ENCODE peak calls at places on chromosomes 2 and 18, in six cellular contexts. F is lower lobe of right lung; D is HEK293T; P is germinal center; W is heart left ventricle; X is activated naive CD4-positive, alpha-beta T cell treated with Interleukin-2 at 50 U/mL for 16 hours. Q is an unnamed sample.

GRCh38 chr18:74784791-74785190 is 187.1 kb downstream of the ZNF407 start:
- DNase-seq in F (no peak), D (no peak), P (no peak), W (no peak), X (no peak), Q (no peak)

GRCh38 chr2:72887032-72887835 is at the start of gene SPR:
- DNase-seq in F (peak), D (peak), P (peak), W (peak), X (peak), Q (no peak)

GRCh38 chr2:98911376-98912154 is 24.5 kb downstream of the CRACDL start:
- DNase-seq in F (no peak), D (no peak), P (no peak), W (no peak), X (no peak), Q (no peak)

GRCh38 chr18:8314123-8314522 is 295.1 kb upstream of the RAB12 start:
- DNase-seq in F (no peak), D (no peak), P (no peak), W (no peak), X (no peak), Q (no peak)

GRCh38 chr2:45748239-45748638 is 96.8 kb downstream of the PRKCE start:
- DNase-seq in F (no peak), D (no peak), P (no peak), W (no peak), X (no peak), Q (no peak)

GRCh38 chr2:40210344-40210967 is 241.4 kb downstream of the SLC8A1 start:
- DNase-seq in F (no peak), D (no peak), P (no peak), W (no peak), X (no peak), Q (no peak)

GRCh38 chr2:219737270-219737691 is 109.9 kb downstream of the SLC4A3 start:
- DNase-seq in F (no peak), D (no peak), P (no peak), W (no peak), X (no peak), Q (peak)

GRCh38 chr2:119760237-119760807 is 600 bp downstream of the PTPN4 start:
- DNase-seq in F (peak), D (no peak), P (no peak), W (no peak), X (no peak), Q (no peak)

GRCh38 chr2:168136392-168136977 is 110.9 kb downstream of the STK39 start:
- DNase-seq in F (no peak), D (peak), P (peak), W (no peak), X (no peak), Q (no peak)

GRCh38 chr2:180125245-180125962 is 118.3 kb upstream of the CWC22 start:
- DNase-seq in F (peak), D (peak), P (peak), W (peak), X (peak), Q (peak)

GRCh38 chr18:332007-332406 is 64.2 kb upstream of the THOC1 start:
- DNase-seq in F (peak), D (no peak), P (no peak), W (peak), X (no peak), Q (no peak)

GRCh38 chr2:11260979-11261378 is 83.5 kb downstream of the ROCK2 start:
- DNase-seq in F (no peak), D (no peak), P (no peak), W (no peak), X (no peak), Q (no peak)

GRCh38 chr2:159828736-159829135 is 30.7 kb upstream of the CD302 start:
- DNase-seq in F (no peak), D (no peak), P (no peak), W (no peak), X (no peak), Q (no peak)

GRCh38 chr2:232139786-232140562 is 178.5 kb downstream of the DIS3L2 start:
- DNase-seq in F (no peak), D (no peak), P (no peak), W (no peak), X (no peak), Q (no peak)

GRCh38 chr18:25832008-25832604 is 258.3 kb downstream of the SS18 start:
- DNase-seq in F (peak), D (peak), P (peak), W (peak), X (no peak), Q (peak)

GRCh38 chr2:234302664-234302991 is 194.3 kb downstream of the ARL4C start:
- DNase-seq in F (no peak), D (no peak), P (no peak), W (no peak), X (no peak), Q (no peak)

GRCh38 chr2:238565031-238565430 is 138.3 kb downstream of the ASB1 start:
- DNase-seq in F (no peak), D (no peak), P (no peak), W (no peak), X (no peak), Q (no peak)

GRCh38 chr2:26000561-26001211 is 18.4 kb upstream of the KIF3C start:
- DNase-seq in F (peak), D (no peak), P (no peak), W (no peak), X (no peak), Q (no peak)

Q was measured in DMS 273 treated with DMSO at 0.1 percent for 48 hours.